ENCODE peak calls at places on chromosomes 12 and 14, in ten cellular contexts. P, B, D, F, R, Z, Q, C, Y and W are unnamed samples.

GRCh38 chr12:121579981-121580868 is 598 bp downstream of the KDM2B start:
- DNase-seq in P (peak), B (peak), D (peak), F (peak), R (peak), Z (peak), Q (peak), C (peak), Y (peak), W (peak)

GRCh38 chr14:102757646-102758045 is 19.6 kb upstream of the TRAF3 start:
- DNase-seq in P (no peak), B (no peak), D (no peak), F (no peak), R (no peak), Z (no peak), Q (no peak), C (no peak), Y (no peak), W (no peak)

GRCh38 chr12:57085999-57086950 is 2.6 kb upstream of the NAB2 start:
- DNase-seq in P (peak), B (peak), D (peak), F (no peak), R (peak), Z (peak), Q (no peak), C (no peak), Y (peak), W (no peak)

GRCh38 chr14:92846162-92846897 is 52.2 kb downstream of the GOLGA5 start:
- DNase-seq in P (peak), B (peak), D (no peak), F (no peak), R (no peak), Z (no peak), Q (no peak), C (no peak), Y (no peak), W (no peak)

GRCh38 chr12:572532-572899 is 90.7 kb downstream of the NINJ2 start:
- DNase-seq in P (peak), B (peak), D (no peak), F (no peak), R (no peak), Z (no peak), Q (no peak), C (no peak), Y (no peak), W (no peak)

GRCh38 chr14:62844546-62844945 is 200.7 kb downstream of the KCNH5 start:
- DNase-seq in P (no peak), B (no peak), D (no peak), F (no peak), R (no peak), Z (no peak), Q (no peak), C (no peak), Y (no peak), W (no peak)

GRCh38 chr12:48061943-48062719 is 43.7 kb downstream of the SENP1 start:
- DNase-seq in P (no peak), B (no peak), D (no peak), F (no peak), R (no peak), Z (peak), Q (no peak), C (no peak), Y (no peak), W (no peak)

GRCh38 chr12:27382126-27382795 is 49.6 kb downstream of the BMAL2 start:
- DNase-seq in P (peak), B (peak), D (no peak), F (no peak), R (no peak), Z (no peak), Q (no peak), C (no peak), Y (no peak), W (no peak)

GRCh38 chr12:27606986-27607385 is 83.0 kb downstream of the PPFIBP1 start:
- DNase-seq in P (no peak), B (no peak), D (no peak), F (no peak), R (no peak), Z (no peak), Q (no peak), C (no peak), Y (no peak), W (no peak)

GRCh38 chr12:40837891-40838424 is 145.7 kb downstream of the CNTN1 start:
- DNase-seq in P (no peak), B (no peak), D (no peak), F (no peak), R (no peak), Z (no peak), Q (no peak), C (no peak), Y (no peak), W (no peak)

GRCh38 chr12:4115570-4115969 is 158.0 kb upstream of the CCND2 start:
- DNase-seq in P (no peak), B (no peak), D (no peak), F (no peak), R (no peak), Z (peak), Q (no peak), C (no peak), Y (peak), W (no peak)

GRCh38 chr12:40552868-40553267 is 139.4 kb upstream of the CNTN1 start:
- DNase-seq in P (peak), B (no peak), D (no peak), F (no peak), R (no peak), Z (no peak), Q (no peak), C (no peak), Y (no peak), W (no peak)

GRCh38 chr12:30862486-30862885 is 64.1 kb upstream of the TSPAN11 start:
- DNase-seq in P (peak), B (no peak), D (no peak), F (no peak), R (no peak), Z (peak), Q (no peak), C (peak), Y (peak), W (no peak)

GRCh38 chr14:89845346-89845745 is 109.2 kb downstream of the EFCAB11 start:
- DNase-seq in P (peak), B (peak), D (no peak), F (no peak), R (no peak), Z (no peak), Q (no peak), C (no peak), Y (no peak), W (no peak)

GRCh38 chr14:64501326-64502171 is 2.1 kb downstream of the ZBTB25 start:
- DNase-seq in P (peak), B (peak), D (peak), F (peak), R (no peak), Z (peak), Q (no peak), C (no peak), Y (no peak), W (no peak)

GRCh38 chr14:104931771-104932675 is 7.3 kb downstream of the PLD4 start:
- DNase-seq in P (no peak), B (no peak), D (no peak), F (no peak), R (no peak), Z (no peak), Q (no peak), C (no peak), Y (no peak), W (no peak)